ENCODE peak calls at places on chromosomes 2 and 18, in nine cellular contexts. M is neural progenitor cell; H is mucosa of descending colon; R is CD8-positive, alpha-beta T cell; T is psoas muscle; K is A549; J is OCI-LY7; Z is fibroblast of lung; Y is heart left ventricle. E is an unnamed sample. For H3K4me1, the result is how much of the 10 kb centered on the place peaks cover.

GRCh38 chr2:46552086-46552485 is 72.7 kb downstream of the TMEM247 start:
- DNase-seq in H (no peak), K (no peak), J (no peak), R (no peak), Y (no peak), T (no peak), Z (no peak), M (no peak), E (no peak)

GRCh38 chr2:207256476-207257207 is 90.9 kb upstream of the KLF7 start:
- DNase-seq in T (no peak), J (no peak), K (no peak), H (no peak), Y (no peak), Z (peak), R (no peak), M (no peak), E (no peak)

GRCh38 chr2:229154381-229154780 is 116.7 kb downstream of the PID1 start:
- DNase-seq in K (no peak), H (no peak), T (no peak), Y (no peak), J (no peak), M (no peak), Z (no peak), R (no peak), E (no peak)

GRCh38 chr18:58831610-58832009 is 33.1 kb upstream of the ZNF532 start:
- DNase-seq in K (no peak), T (no peak), Y (no peak), H (no peak), R (no peak), Z (peak), J (no peak), M (no peak), E (no peak)

GRCh38 chr2:160051374-160051800 is 11.0 kb downstream of the PLA2R1 start:
- DNase-seq in K (no peak), M (no peak), Y (no peak), Z (no peak), T (no peak), J (no peak), H (no peak), R (no peak), E (no peak)

GRCh38 chr2:134683561-134684112 is 35.2 kb downstream of the TMEM163 start:
- DNase-seq in J (no peak), H (no peak), Z (no peak), K (no peak), Y (no peak), M (no peak), T (no peak), R (no peak), E (no peak)

GRCh38 chr2:190365499-190366204 is 22.3 kb downstream of the INPP1 start:
- DNase-seq in T (no peak), J (no peak), Y (no peak), R (no peak), K (no peak), H (no peak), M (no peak), Z (no peak), E (no peak)

GRCh38 chr2:97739020-97739892 is 25.9 kb downstream of the ZAP70 start:
- DNase-seq in Z (no peak), M (no peak), H (no peak), R (no peak), T (no peak), J (no peak), K (no peak), Y (peak), E (peak)

GRCh38 chr2:30229596-30229995 is 1.7 kb upstream of the LBH start:
- DNase-seq in H (no peak), M (no peak), Y (no peak), K (no peak), Z (no peak), J (no peak), T (no peak), R (no peak), E (no peak)

GRCh38 chr2:39522518-39522877 is 85.4 kb upstream of the MAP4K3 start:
- DNase-seq in J (no peak), H (no peak), T (no peak), Z (no peak), Y (no peak), R (no peak), M (no peak), K (no peak), E (no peak)

GRCh38 chr18:79942786-79943607 is 8.5 kb downstream of the SLC66A2 start:
- DNase-seq in R (no peak), Z (no peak), Y (no peak), K (no peak), J (no peak), T (no peak), H (peak), M (no peak), E (no peak)

GRCh38 chr2:239114616-239115265 is 266.9 kb downstream of the TWIST2 start:
- DNase-seq in R (no peak), M (no peak), Y (no peak), K (no peak), T (no peak), Z (no peak), J (no peak), H (no peak), E (no peak)

GRCh38 chr2:48305569-48305968 is 224.4 kb upstream of the STON1 start:
- DNase-seq in Y (no peak), T (no peak), Z (no peak), M (no peak), J (no peak), H (no peak), K (no peak), R (no peak), E (no peak)

DNA sequence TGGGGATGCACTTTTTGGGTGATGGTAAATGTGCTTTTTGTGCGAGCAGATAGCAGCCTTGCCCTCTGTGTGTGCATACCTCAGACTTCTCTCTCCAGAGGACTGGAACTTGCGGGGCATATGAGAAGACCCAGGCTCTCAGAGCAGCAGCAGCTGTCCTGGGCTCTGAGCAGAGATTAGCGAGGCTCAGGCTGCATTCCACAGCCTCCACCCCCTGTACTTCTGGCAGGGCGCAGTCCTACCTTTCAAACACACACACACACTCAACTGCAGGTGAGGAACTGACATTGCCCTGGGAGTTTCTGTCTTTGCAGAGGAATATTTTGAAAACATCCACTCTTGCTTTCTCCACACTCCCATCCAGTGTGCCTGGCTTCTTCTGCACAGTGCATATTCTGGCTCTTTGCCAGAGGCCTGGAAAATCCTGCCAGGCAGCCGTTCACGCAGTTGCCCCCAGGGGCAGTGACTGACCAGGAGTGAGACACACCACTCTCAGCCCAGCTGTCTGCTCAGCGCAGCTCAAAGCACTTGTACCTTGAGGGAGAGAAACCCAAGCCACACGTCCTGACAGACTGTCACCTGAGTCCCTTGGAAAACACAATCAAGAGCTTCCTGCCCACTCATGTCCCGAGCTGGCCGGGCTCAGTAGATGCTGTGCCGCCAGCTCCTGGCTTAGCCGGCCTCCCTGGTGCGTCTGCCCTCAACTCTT is 460.8 kb downstream of the RNF144A start:
- DNase-seq in H (no peak), Z (no peak), Y (peak), T (no peak), M (peak), K (peak), R (no peak), J (no peak), E (no peak)
- TF ChIP-seq CTCF in H (no peak), Z (no peak), Y (no peak), T (no peak), M (peak), K (no peak), R (no peak), J (no peak), E (no peak)

GRCh38 chr2:152486048-152486736 is 151.2 kb downstream of the FMNL2 start:
- DNase-seq in T (no peak), K (no peak), Y (no peak), M (no peak), Z (no peak), H (peak), R (no peak), J (no peak), E (no peak)
- H3K4me1 ChIP-seq in T (half or more), K (half or more), Y (under half), M (under half), Z (under half), H (under half), R (under half), J (under half), E (under half)

GRCh38 chr2:173715483-173715882 is 249.7 kb downstream of the SP3 start:
- DNase-seq in R (no peak), M (no peak), Y (no peak), T (no peak), K (no peak), Z (peak), J (no peak), H (no peak), E (no peak)

GRCh38 chr2:173716458-173717052 is 248.6 kb downstream of the SP3 start:
- DNase-seq in H (no peak), R (no peak), M (no peak), K (peak), Z (no peak), Y (no peak), T (no peak), J (no peak), E (no peak)

GRCh38 chr2:173719471-173719870 is 245.7 kb downstream of the SP3 start:
- DNase-seq in K (no peak), M (no peak), J (no peak), H (no peak), Y (no peak), T (no peak), R (no peak), Z (no peak), E (no peak)

DNA sequence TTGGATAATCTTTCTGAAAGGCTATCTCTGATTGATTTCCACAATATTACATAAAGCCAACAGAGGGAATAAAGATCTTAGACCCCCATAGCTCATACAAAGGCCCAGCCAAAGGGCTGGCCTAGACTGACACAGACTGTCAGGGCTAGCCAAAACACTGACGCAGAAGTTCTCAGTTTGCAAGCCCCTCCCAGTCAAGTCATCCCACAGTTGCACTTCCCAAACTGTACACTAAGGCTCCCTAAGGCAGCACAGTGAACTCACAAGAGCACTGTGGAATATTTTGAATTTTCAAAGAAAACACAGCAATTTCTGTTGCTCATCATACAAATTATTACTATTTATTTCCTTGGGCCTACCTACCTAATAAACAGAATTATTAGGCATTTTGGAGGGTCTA is 244.9 kb downstream of the SP3 start:
- DNase-seq in Y (no peak), H (no peak), M (no peak), T (no peak), K (no peak), Z (peak), J (no peak), R (no peak), E (no peak)
- TF ChIP-seq CTCF in Y (no peak), H (no peak), M (no peak), T (no peak), K (no peak), Z (peak), J (no peak), R (no peak), E (no peak)

GRCh38 chr2:235639387-235639786 is 145.5 kb downstream of the AGAP1 start:
- DNase-seq in H (peak), M (no peak), T (peak), J (no peak), K (no peak), Y (peak), Z (peak), R (no peak), E (peak)

GRCh38 chr2:235637906-235638305 is 144.1 kb downstream of the AGAP1 start:
- DNase-seq in T (no peak), J (no peak), Y (no peak), H (peak), R (no peak), Z (no peak), K (no peak), M (no peak), E (no peak)

GRCh38 chr2:235636471-235637005 is 142.7 kb downstream of the AGAP1 start:
- DNase-seq in H (no peak), Z (no peak), Y (no peak), K (no peak), M (no peak), J (no peak), R (no peak), T (no peak), E (no peak)

GRCh38 chr2:235639885-235640284 is 146.0 kb downstream of the AGAP1 start:
- DNase-seq in Y (no peak), R (no peak), T (no peak), Z (no peak), H (no peak), K (no peak), J (no peak), M (no peak), E (no peak)

GRCh38 chr2:235638541-235639192 is 144.8 kb downstream of the AGAP1 start:
- DNase-seq in Z (no peak), Y (no peak), H (no peak), J (no peak), K (no peak), T (no peak), M (peak), R (no peak), E (no peak)
- H3K4me1 ChIP-seq in Z (under half), Y (half or more), H (under half), J (under half), K (under half), T (under half), M (under half), R (under half), E (half or more)

GRCh38 chr2:68594674-68595492 is 48.5 kb upstream of the PROKR1 start:
- DNase-seq in Y (no peak), Z (peak), J (peak), K (peak), R (peak), M (peak), H (peak), T (peak), E (peak)
- TF ChIP-seq CTCF in Y (peak), Z (peak), J (peak), K (peak), R (peak), M (peak), H (peak), T (peak), E (peak)

DNA sequence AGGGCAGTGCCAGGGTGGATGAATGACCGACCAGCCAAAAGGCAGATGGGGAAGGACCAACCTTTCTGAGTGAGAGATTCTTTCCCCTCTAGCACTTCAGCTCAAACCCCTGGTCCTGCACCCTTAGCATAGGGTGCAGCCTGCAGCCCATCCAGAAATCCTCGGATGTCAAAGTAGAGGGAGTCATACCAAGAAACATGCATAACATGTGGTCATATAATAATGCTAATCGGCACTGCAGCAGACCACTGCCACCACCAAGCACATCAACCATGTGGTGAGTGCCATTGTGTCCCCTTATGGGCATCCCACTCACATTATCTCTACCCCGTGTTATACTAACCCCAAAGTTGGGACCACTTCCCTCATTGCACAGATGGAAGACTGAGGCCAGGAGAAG is 17.7 kb downstream of the ATOH8 start:
- DNase-seq in Z (no peak), T (no peak), K (no peak), J (no peak), M (no peak), Y (no peak), R (no peak), H (no peak), E (no peak)
- H3K4me1 ChIP-seq in Z (under half), T (half or more), K (half or more), J (under half), M (under half), Y (half or more), R (under half), H (under half), E (half or more)

GRCh38 chr18:3995476-3996102 is 459.5 kb downstream of the DLGAP1 start:
- DNase-seq in Y (peak), H (peak), R (peak), K (no peak), T (no peak), Z (peak), M (peak), J (peak), E (no peak)
- TF ChIP-seq CTCF in Y (peak), H (peak), R (peak), K (peak), T (peak), Z (peak), M (peak), J (peak), E (peak)

DNA sequence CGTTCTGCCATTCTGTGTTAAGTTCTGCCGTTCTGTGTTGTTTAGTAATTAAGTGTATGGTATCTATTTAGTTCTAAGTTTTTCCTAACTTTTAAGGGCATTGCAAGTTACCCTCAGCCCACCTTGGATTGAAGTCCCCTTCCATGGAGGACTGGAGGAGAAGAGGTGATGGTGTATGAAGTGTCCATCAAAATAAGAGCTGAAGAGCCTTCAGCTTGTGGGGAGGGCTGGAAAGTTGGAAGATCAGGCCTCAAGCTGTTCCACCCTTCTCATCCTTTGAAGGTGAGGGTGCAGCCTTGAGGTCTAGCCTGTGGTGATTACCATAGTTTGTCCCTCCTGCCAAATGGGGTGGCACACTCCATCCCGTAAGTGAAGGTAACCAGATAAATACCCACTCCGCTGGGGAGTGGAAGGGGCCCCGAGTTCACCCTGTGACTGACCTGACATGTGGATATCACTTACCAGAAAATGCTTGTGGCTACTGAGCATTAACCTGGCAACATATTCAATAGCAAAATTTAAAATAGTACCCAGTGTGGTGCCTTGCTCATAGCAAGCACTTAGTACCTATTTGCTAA is 131.4 kb downstream of the SPTBN1 start:
- DNase-seq in K (no peak), R (no peak), H (no peak), J (no peak), Y (no peak), Z (no peak), T (no peak), M (no peak), E (no peak)
- H3K4me1 ChIP-seq in K (half or more), R (half or more), H (half or more), J (half or more), Y (half or more), Z (under half), T (half or more), M (under half), E (half or more)

GRCh38 chr2:71684226-71685072 is 231.1 kb downstream of the DYSF start:
- DNase-seq in M (no peak), T (no peak), R (no peak), Z (no peak), Y (peak), H (no peak), K (no peak), J (no peak), E (no peak)
- TF ChIP-seq CTCF in M (no peak), T (no peak), R (no peak), Z (no peak), Y (no peak), H (no peak), K (no peak), J (no peak), E (no peak)